ENCODE peak calls at places on chromosomes 1 and 21, in ten cellular contexts. N, F, L, K, S, O, G, A, I and T are unnamed samples.

GRCh38 chr1:22658385-22659163 is 5.5 kb downstream of the C1QB start:
- DNase-seq in K (no peak), G (no peak), A (no peak), I (no peak), O (no peak), S (no peak), F (no peak), L (no peak), N (no peak), T (no peak)

GRCh38 chr1:6440198-6441126 is 15.9 kb downstream of the ESPN start:
- DNase-seq in F (peak; percentile 56), S (peak; percentile 82), G (peak; percentile 49), K (no peak), N (no peak), O (peak; percentile 93), L (peak; percentile 87), A (peak; percentile 71), I (no peak), T (peak; percentile 92)

GRCh38 chr1:61124691-61125090 is 42.3 kb downstream of the NFIA start:
- DNase-seq in O (no peak), A (no peak), G (no peak), I (no peak), F (no peak), N (no peak), L (no peak), S (no peak), K (no peak), T (no peak)

GRCh38 chr1:192474080-192474683 is 101.4 kb upstream of the RGS1 start:
- DNase-seq in K (no peak), I (no peak), A (no peak), L (no peak), S (no peak), G (peak; percentile 31), F (peak; percentile 25), N (peak; percentile 24), O (peak; percentile 54), T (peak; percentile 72)

GRCh38 chr1:119542492-119542946 is 35.5 kb downstream of the HSD3B1 start:
- DNase-seq in F (no peak), N (no peak), O (no peak), S (no peak), L (no peak), K (no peak), G (peak; percentile 15), A (no peak), I (no peak), T (no peak)

GRCh38 chr21:41477641-41478318 is 30.2 kb downstream of the TMPRSS2 start:
- DNase-seq in G (peak; percentile 71), L (peak; percentile 61), A (no peak), F (no peak), I (no peak), S (no peak), O (no peak), K (no peak), N (peak; percentile 31), T (no peak)

GRCh38 chr1:244280221-244280620 is 171.5 kb downstream of the ADSS2 start:
- DNase-seq in F (peak; percentile 61), A (no peak), I (no peak), L (no peak), S (no peak), O (no peak), G (no peak), N (no peak), K (no peak), T (no peak)

GRCh38 chr1:53549781-53550180 is 90.6 kb downstream of the DMRTB1 start:
- DNase-seq in F (no peak), A (no peak), S (no peak), G (no peak), L (no peak), K (no peak), N (no peak), O (no peak), I (no peak), T (no peak)

GRCh38 chr1:20486457-20487235 is 636 bp upstream of the CAMK2N1 start:
- DNase-seq in L (peak; percentile 85), S (no peak), G (peak; percentile 56), K (no peak), F (peak; percentile 43), A (no peak), I (peak; percentile 82), N (peak; percentile 86), O (peak; percentile 78), T (no peak)

GRCh38 chr1:232033285-232033684 is 406.7 kb downstream of the DISC1 start:
- DNase-seq in L (no peak), S (no peak), G (no peak), F (no peak), A (no peak), K (no peak), O (no peak), I (no peak), N (no peak), T (no peak)

GRCh38 chr1:227192163-227192562 is 126.1 kb downstream of the CDC42BPA start:
- DNase-seq in I (peak; percentile 29), F (peak; percentile 95), G (peak; percentile 87), O (peak; percentile 55), K (peak; percentile 90), N (no peak), A (no peak), L (no peak), S (peak; percentile 55), T (peak; percentile 58)

GRCh38 chr1:50333595-50333974 is 89.7 kb downstream of the DMRTA2 start:
- DNase-seq in S (peak; percentile 68), A (peak; percentile 22), F (peak; percentile 24), L (peak; percentile 80), K (no peak), I (peak; percentile 60), O (peak; percentile 84), G (peak; percentile 37), N (peak; percentile 57), T (peak; percentile 83)

GRCh38 chr1:78114034-78114956 is 68.5 kb downstream of the GIPC2 start:
- DNase-seq in K (peak; percentile 72), F (peak; percentile 78), O (peak; percentile 83), L (peak; percentile 32), I (peak; percentile 33), S (peak; percentile 72), N (peak; percentile 63), A (peak; percentile 12), G (peak; percentile 75), T (peak; percentile 89)

GRCh38 chr21:45607922-45608295 is 35.6 kb upstream of the PCBP3 start:
- DNase-seq in F (no peak), S (no peak), L (no peak), K (no peak), A (no peak), G (peak; percentile 21), I (no peak), N (no peak), O (no peak), T (no peak)

GRCh38 chr1:31228986-31229385 is 10.7 kb downstream of the NKAIN1 start:
- DNase-seq in S (no peak), G (no peak), A (no peak), I (no peak), N (no peak), K (no peak), O (no peak), F (no peak), L (no peak), T (no peak)

GRCh38 chr1:42052300-42052699 is 100.9 kb upstream of the GUCA2B start:
- DNase-seq in N (no peak), O (no peak), K (no peak), L (no peak), S (no peak), G (no peak), F (no peak), I (no peak), A (no peak), T (no peak)

GRCh38 chr1:174872615-174873058 is 127.1 kb upstream of the CACYBP start:
- DNase-seq in G (no peak), L (no peak), S (no peak), A (no peak), O (peak; percentile 78), F (peak; percentile 15), N (no peak), K (no peak), I (no peak), T (no peak)

GRCh38 chr1:26960625-26960966 is 328 bp upstream of the KDF1 start:
- DNase-seq in I (no peak), N (no peak), F (no peak), G (no peak), A (no peak), K (no peak), S (no peak), L (no peak), O (no peak), T (no peak)

GRCh38 chr21:23968722-23969647 is 1638.3 kb downstream of the MRPL39 start:
- DNase-seq in O (peak; percentile 77), L (peak; percentile 74), G (peak; percentile 0), N (peak; percentile 62), K (peak; percentile 4), S (peak; percentile 88), I (no peak), F (peak; percentile 1), A (peak; percentile 22), T (peak; percentile 96)

GRCh38 chr1:153313288-153313687 is 536 bp upstream of the PGLYRP3 start:
- DNase-seq in A (no peak), S (no peak), F (no peak), L (no peak), I (no peak), K (no peak), N (no peak), O (no peak), G (no peak), T (no peak)

GRCh38 chr1:223708001-223708359 is 4.4 kb upstream of the CAPN2 start:
- DNase-seq in G (no peak), I (no peak), N (no peak), O (no peak), F (no peak), A (no peak), S (no peak), K (no peak), L (no peak), T (no peak)